ENCODE peak calls at places on chromosome 11, in seven cellular contexts. E is mesendoderm, J is mesenchymal stem cell, D is IMR-90, B is H9, A is trophoblast cell, W is H1. O is an unnamed sample.

GRCh38 chr11:126232683-126233082 is 21.1 kb downstream of the FAM118B start:
- DNase-seq in D (no peak), A (no peak), J (no peak), B (no peak), W (no peak), E (no peak), O (no peak)

GRCh38 chr11:11010624-11011127 is 152.8 kb upstream of the ZBED5 start:
- DNase-seq in W (no peak), E (peak), J (peak), A (peak), D (peak), B (peak), O (peak)

GRCh38 chr11:44621784-44622183 is 56.3 kb downstream of the CD82 start:
- DNase-seq in A (no peak), J (no peak), W (no peak), D (no peak), E (no peak), B (no peak), O (no peak)

GRCh38 chr11:28343304-28344233 is 235.4 kb downstream of the METTL15 start:
- DNase-seq in E (peak), A (no peak), B (no peak), W (no peak), D (peak), J (peak), O (no peak)

GRCh38 chr11:113632981-113633380 is 73.1 kb downstream of the TMPRSS5 start:
- DNase-seq in D (no peak), A (no peak), E (no peak), W (no peak), B (no peak), J (no peak), O (no peak)

GRCh38 chr11:103594283-103594682 is 442.2 kb upstream of the DDI1 start:
- DNase-seq in D (no peak), J (no peak), B (no peak), E (no peak), W (no peak), A (peak), O (no peak)

GRCh38 chr11:68575025-68575665 is 109.2 kb upstream of the GAL start:
- DNase-seq in W (no peak), J (peak), E (no peak), B (no peak), D (no peak), A (no peak), O (no peak)

GRCh38 chr11:68200639-68201038 is 12.5 kb downstream of the KMT5B start:
- DNase-seq in E (peak), J (peak), A (no peak), B (no peak), D (peak), W (no peak), O (no peak)

GRCh38 chr11:123145220-123145619 is 49.8 kb downstream of the CLMP start:
- DNase-seq in D (peak), J (peak), E (no peak), B (no peak), A (peak), W (no peak), O (no peak)

GRCh38 chr11:1839924-1840779 is 1.4 kb downstream of the TNNI2 start:
- DNase-seq in A (no peak), B (no peak), E (no peak), W (no peak), D (no peak), J (no peak), O (no peak)

GRCh38 chr11:110812334-110812733 is 100.1 kb upstream of the ARHGAP20 start:
- DNase-seq in A (no peak), J (no peak), B (no peak), D (no peak), E (no peak), W (no peak), O (no peak)

GRCh38 chr11:110818032-110818687 is 105.9 kb upstream of the ARHGAP20 start:
- DNase-seq in J (peak), E (no peak), D (peak), A (no peak), B (no peak), W (no peak), O (no peak)
- H3K23ac ChIP-seq in J (no peak), E (no peak), D (no peak), A (no peak), B (no peak), W (no peak), O (no peak)

GRCh38 chr11:15807827-15808226 is 548.5 kb downstream of the SOX6 start:
- DNase-seq in D (no peak), B (no peak), E (peak), J (no peak), A (no peak), W (no peak), O (no peak)
- H3K23ac ChIP-seq in D (no peak), B (no peak), E (no peak), J (no peak), A (no peak), W (no peak), O (no peak)

GRCh38 chr11:19444231-19444630 is 203.5 kb upstream of the E2F8 start:
- DNase-seq in B (no peak), E (no peak), J (peak), A (no peak), W (no peak), D (peak), O (no peak)

GRCh38 chr11:19442554-19442910 is 201.8 kb upstream of the E2F8 start:
- DNase-seq in D (no peak), E (no peak), J (no peak), A (no peak), W (no peak), B (no peak), O (no peak)

GRCh38 chr11:19441752-19442553 is 201.2 kb upstream of the E2F8 start:
- DNase-seq in E (peak), A (peak), J (peak), B (no peak), W (no peak), D (peak), O (no peak)

GRCh38 chr11:19447150-19447566 is 206.4 kb upstream of the E2F8 start:
- DNase-seq in D (peak), B (no peak), A (no peak), E (peak), J (no peak), W (no peak), O (no peak)

GRCh38 chr11:19445771-19446170 is 205.0 kb upstream of the E2F8 start:
- DNase-seq in A (no peak), J (no peak), B (no peak), D (no peak), W (no peak), E (no peak), O (no peak)
- H3K23ac ChIP-seq in A (no peak), J (no peak), B (no peak), D (no peak), W (no peak), E (no peak), O (no peak)

GRCh38 chr11:83249445-83249844 is 36.7 kb downstream of the CCDC90B start:
- DNase-seq in W (no peak), A (no peak), E (no peak), B (no peak), J (no peak), D (no peak), O (no peak)

GRCh38 chr11:83252941-83253340 is 33.2 kb downstream of the CCDC90B start:
- DNase-seq in B (no peak), J (no peak), W (no peak), E (no peak), A (no peak), D (no peak), O (no peak)

GRCh38 chr11:83252266-83252665 is 33.9 kb downstream of the CCDC90B start:
- DNase-seq in B (no peak), E (no peak), A (no peak), J (no peak), D (no peak), W (no peak), O (no peak)

DNA sequence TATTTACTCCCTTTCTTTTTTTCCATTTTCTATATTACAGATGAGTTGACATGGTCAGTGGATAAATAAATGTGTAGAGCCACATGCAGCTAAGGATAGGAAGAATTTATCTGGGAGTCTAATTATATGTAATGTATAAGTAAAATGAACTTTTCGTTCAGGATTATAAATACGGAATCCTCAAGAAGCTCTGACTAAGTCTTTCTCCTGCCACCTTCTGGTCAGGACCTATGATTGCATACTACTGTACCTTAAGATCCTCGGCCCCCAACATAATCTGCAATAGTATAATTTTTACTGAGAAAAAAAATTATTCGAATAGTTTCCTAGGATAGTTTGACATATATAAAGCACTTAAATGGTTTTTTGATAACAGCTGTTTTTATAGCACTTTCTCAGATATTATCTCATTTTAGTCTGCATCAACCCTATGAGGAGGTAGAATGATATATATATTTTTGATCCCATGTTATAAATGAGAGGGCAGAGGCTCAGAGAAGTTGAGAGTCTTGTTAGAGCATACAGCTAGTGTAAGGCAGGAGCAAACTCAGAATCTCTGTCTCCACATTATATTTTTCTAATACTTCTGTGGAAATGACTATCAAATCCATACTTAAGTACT is 36.1 kb downstream of the CCDC90B start:
- DNase-seq in D (peak), E (peak), A (peak), B (no peak), J (peak), W (no peak), O (no peak)
- H3K23ac ChIP-seq in D (no peak), E (no peak), A (no peak), B (no peak), J (no peak), W (no peak), O (no peak)

GRCh38 chr11:130533871-130534270 is 85.4 kb downstream of the ADAMTS15 start:
- DNase-seq in A (no peak), B (no peak), J (no peak), E (no peak), D (no peak), W (no peak), O (no peak)
- H3K23ac ChIP-seq in A (no peak), B (no peak), J (no peak), E (no peak), D (no peak), W (no peak), O (no peak)

DNA sequence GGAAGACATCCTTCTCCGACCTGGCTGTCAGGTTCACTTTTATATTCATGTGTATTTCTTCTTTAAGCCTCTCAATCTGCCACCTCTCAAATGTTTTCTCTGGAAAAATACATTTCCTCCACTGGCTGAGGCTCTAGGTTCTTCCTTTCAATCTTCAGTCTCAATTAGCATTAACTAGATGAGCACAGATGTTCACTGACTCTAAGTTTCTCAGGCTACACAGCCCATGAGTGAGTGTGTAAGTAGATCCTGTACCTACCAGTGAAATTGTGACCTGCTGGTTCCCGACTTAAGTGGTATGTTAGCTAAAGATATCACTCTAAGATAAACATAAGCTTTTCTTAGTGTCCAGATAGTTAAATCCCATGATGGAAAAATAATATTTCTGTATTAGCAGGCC is 206.9 kb downstream of the ADAMTS15 start:
- DNase-seq in W (peak), B (no peak), A (no peak), D (no peak), E (no peak), J (no peak), O (no peak)
- H3K23ac ChIP-seq in W (no peak), B (no peak), A (no peak), D (no peak), E (no peak), J (no peak), O (no peak)

GRCh38 chr11:78993800-78994430 is 419.3 kb upstream of the NARS2 start:
- DNase-seq in W (no peak), B (no peak), J (no peak), D (no peak), E (no peak), A (no peak), O (no peak)
- H3K23ac ChIP-seq in W (no peak), B (no peak), J (no peak), D (no peak), E (no peak), A (no peak), O (no peak)

GRCh38 chr11:101476186-101476585 is 107.6 kb downstream of the TRPC6 start:
- DNase-seq in J (no peak), D (no peak), A (peak), E (no peak), W (no peak), B (no peak), O (no peak)
- H3K23ac ChIP-seq in J (no peak), D (no peak), A (no peak), E (no peak), W (no peak), B (no peak), O (no peak)

DNA sequence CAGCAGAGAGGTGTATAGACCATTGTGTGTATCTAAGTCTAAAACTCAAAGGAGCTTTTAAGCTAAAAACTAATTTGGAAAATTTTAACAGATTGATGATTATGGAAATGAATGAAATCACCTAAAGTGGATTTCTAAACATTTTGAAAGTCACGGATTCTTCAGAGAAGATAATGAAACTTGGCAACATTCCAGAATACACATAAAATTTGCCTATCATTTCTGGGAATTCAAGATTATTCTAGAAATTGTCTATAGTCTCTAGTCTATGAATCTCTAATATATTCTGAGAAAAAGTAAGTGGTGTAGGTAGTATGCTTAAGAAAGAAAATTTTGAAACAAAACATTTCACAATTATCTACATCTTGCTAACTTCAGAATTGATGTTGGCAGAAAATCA is 1117.9 kb upstream of the CNTN5 start:
- DNase-seq in E (no peak), B (no peak), D (no peak), J (no peak), A (no peak), W (no peak), O (no peak)
- H3K23ac ChIP-seq in E (no peak), B (no peak), D (no peak), J (no peak), A (no peak), W (no peak), O (no peak)

O was measured in neuronal stem cell.